ENCODE peak calls at places on chromosomes 11 and 22, in four cellular contexts. Q is lower leg skin, Y is breast epithelium, G is A549. T is an unnamed sample.

GRCh38 chr11:132640952-132641351 is 891.3 kb downstream of the OPCML start:
- DNase-seq in G (no peak), Y (no peak), Q (no peak), T (no peak)

GRCh38 chr22:36369922-36370781 is 17.6 kb downstream of the MYH9 start:
- DNase-seq in Y (no peak), Q (no peak), G (no peak), T (no peak)

GRCh38 chr11:132858203-132858602 is 674.1 kb downstream of the OPCML start:
- DNase-seq in Y (no peak), Q (no peak), G (no peak), T (no peak)

GRCh38 chr11:32143378-32143777 is 52.5 kb downstream of the RCN1 start:
- DNase-seq in G (no peak), Y (no peak), Q (no peak), T (no peak)

GRCh38 chr11:64655901-64656601 is 65.0 kb downstream of the SLC22A12 start:
- DNase-seq in Q (peak), G (no peak), Y (no peak), T (no peak)

GRCh38 chr22:29031236-29031982 is 30.2 kb downstream of the C22orf31 start:
- DNase-seq in G (peak), Q (no peak), Y (no peak), T (peak)

GRCh38 chr11:119759324-119759723 is 30.3 kb upstream of the NECTIN1 start:
- DNase-seq in G (no peak), Q (no peak), Y (no peak), T (no peak)

GRCh38 chr11:122038543-122038942 is 77.5 kb downstream of the BLID start:
- DNase-seq in G (no peak), Q (no peak), Y (no peak), T (no peak)

GRCh38 chr11:76184551-76184993 is 21.7 kb downstream of the WNT11 start:
- DNase-seq in G (no peak), Y (no peak), Q (no peak), T (no peak)

GRCh38 chr11:119907122-119907933 is 178.3 kb upstream of the NECTIN1 start:
- DNase-seq in Y (no peak), Q (no peak), G (no peak), T (no peak)

GRCh38 chr22:17846326-17846992 is 72.2 kb upstream of the BID start:
- DNase-seq in Q (no peak), Y (no peak), G (no peak), T (no peak)

GRCh38 chr11:60056349-60056969 is at the start of gene MS4A3:
- DNase-seq in Q (no peak), Y (no peak), G (no peak), T (no peak)

GRCh38 chr11:22666320-22666699 is at the start of gene GAS2:
- DNase-seq in Y (no peak), Q (no peak), G (no peak), T (no peak)

GRCh38 chr11:3866206-3866605 is 10.7 kb downstream of the STIM1 start:
- DNase-seq in G (no peak), Q (no peak), Y (no peak), T (no peak)

GRCh38 chr11:129453293-129453721 is 77.7 kb downstream of the BARX2 start:
- DNase-seq in Q (no peak), Y (peak), G (no peak), T (no peak)

GRCh38 chr11:129881570-129882170 is 13.7 kb downstream of the NFRKB start:
- DNase-seq in Q (no peak), Y (no peak), G (peak), T (no peak)

GRCh38 chr11:61907871-61908729 is 9.3 kb downstream of the RAB3IL1 start:
- DNase-seq in Y (no peak), G (no peak), Q (no peak), T (no peak)

GRCh38 chr22:21709688-21710087 is 25.9 kb downstream of the YPEL1 start:
- DNase-seq in G (no peak), Y (no peak), Q (no peak), T (no peak)

GRCh38 chr11:106644824-106645223 is 373.5 kb downstream of the GUCY1A2 start:
- DNase-seq in Q (no peak), G (no peak), Y (no peak), T (no peak)

GRCh38 chr22:36379593-36380361 is 8.0 kb downstream of the MYH9 start:
- DNase-seq in Q (no peak), G (no peak), Y (no peak), T (no peak)

GRCh38 chr22:21837184-21837979 is 30.1 kb downstream of the MAPK1 start:
- DNase-seq in G (peak), Y (no peak), Q (no peak), T (no peak)

GRCh38 chr11:57100638-57101312 is 81.0 kb upstream of the LRRC55 start:
- DNase-seq in G (no peak), Q (no peak), Y (no peak), T (no peak)

GRCh38 chr11:47207459-47207858 is 7.3 kb upstream of the DDB2 start:
- DNase-seq in Y (no peak), Q (no peak), G (no peak), T (no peak)

GRCh38 chr11:129373489-129373953 is 2.1 kb upstream of the BARX2 start:
- DNase-seq in Q (no peak), G (no peak), Y (no peak), T (no peak)

GRCh38 chr11:117931971-117932370 is 2.8 kb upstream of the TMPRSS13 start:
- DNase-seq in G (no peak), Y (peak), Q (peak), T (no peak)

GRCh38 chr11:27795955-27796861 is 96.0 kb upstream of the BDNF start:
- DNase-seq in G (no peak), Q (no peak), Y (no peak), T (no peak)

GRCh38 chr11:47587733-47588326 is 1.4 kb downstream of the FAM180B start:
- DNase-seq in G (no peak), Y (no peak), Q (peak), T (no peak)

GRCh38 chr11:12005476-12005875 is 3.0 kb downstream of the DKK3 start:
- DNase-seq in G (no peak), Y (no peak), Q (no peak), T (no peak)

GRCh38 chr11:65208785-65209710 is 27.3 kb downstream of the CAPN1 start:
- DNase-seq in Q (peak), G (no peak), Y (no peak), T (no peak)

GRCh38 chr11:3002871-3003270 is 10.7 kb upstream of the NAP1L4 start:
- DNase-seq in Q (peak), G (no peak), Y (no peak), T (no peak)

GRCh38 chr11:104876324-104876723 is 21.9 kb downstream of the CASP12 start:
- DNase-seq in G (no peak), Y (no peak), Q (no peak), T (no peak)

GRCh38 chr11:102391549-102392237 is 44.7 kb downstream of the BIRC2 start:
- DNase-seq in Y (no peak), G (no peak), Q (no peak), T (no peak)

GRCh38 chr11:33779849-33780528 is 5.7 kb upstream of the FBXO3 start:
- DNase-seq in Q (no peak), G (no peak), Y (no peak), T (no peak)

GRCh38 chr11:71452354-71453020 is 516 bp upstream of the NADSYN1 start:
- DNase-seq in G (no peak), Q (no peak), Y (no peak), T (no peak)

GRCh38 chr22:42811510-42811909 is 45.6 kb downstream of the ARFGAP3 start:
- DNase-seq in G (no peak), Y (no peak), Q (no peak), T (no peak)

GRCh38 chr11:43576834-43577521 is 103.6 kb upstream of the HSD17B12 start:
- DNase-seq in G (peak), Y (no peak), Q (no peak), T (no peak)
- TF ChIP-seq CTCF in G (no peak), Y (no peak), Q (no peak), T (no peak)

GRCh38 chr22:40844951-40845350 is 11.5 kb downstream of the ST13 start:
- DNase-seq in Y (no peak), G (no peak), Q (no peak), T (no peak)
- TF ChIP-seq CTCF in Y (no peak), G (no peak), Q (no peak), T (no peak)

GRCh38 chr11:120911943-120912342 is 112.0 kb upstream of the TBCEL start:
- DNase-seq in Y (no peak), G (no peak), Q (no peak), T (no peak)

GRCh38 chr11:120909676-120910215 is 114.2 kb upstream of the TBCEL start:
- DNase-seq in G (no peak), Y (no peak), Q (no peak), T (no peak)

GRCh38 chr11:120912915-120913314 is 111.0 kb upstream of the TBCEL start:
- DNase-seq in Q (no peak), G (no peak), Y (no peak), T (no peak)

GRCh38 chr11:120914021-120914420 is 109.9 kb upstream of the TBCEL start:
- DNase-seq in G (no peak), Y (no peak), Q (no peak), T (no peak)

DNA sequence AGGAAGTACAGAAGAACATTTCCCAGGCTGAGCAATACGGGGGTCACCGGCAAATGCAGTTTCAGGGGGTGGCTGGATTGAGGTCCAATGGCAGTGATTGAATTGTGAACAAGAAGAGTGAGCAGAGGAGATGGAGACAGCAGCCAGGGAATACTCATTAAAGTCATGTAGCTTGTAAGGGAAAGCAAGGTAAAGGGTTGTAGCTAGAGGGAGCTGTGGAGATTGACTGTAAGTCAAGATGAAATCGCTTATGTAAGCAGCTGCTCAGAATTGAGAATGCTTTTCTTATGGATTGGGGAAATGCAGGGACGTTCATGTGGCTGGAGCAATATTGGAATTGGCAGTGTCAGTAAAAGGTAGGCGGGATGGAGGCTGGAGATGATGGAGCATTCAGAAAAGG is 111.4 kb upstream of the TBCEL start:
- DNase-seq in Q (no peak), Y (no peak), G (peak), T (no peak)
- TF ChIP-seq CTCF in Q (no peak), Y (no peak), G (peak), T (no peak)

GRCh38 chr11:112961751-112962747 is 829 bp downstream of the NCAM1 start:
- DNase-seq in Y (no peak), G (no peak), Q (no peak), T (no peak)
- TF ChIP-seq CTCF in Y (no peak), G (no peak), Q (no peak), T (no peak)

GRCh38 chr11:68690671-68691401 is 6.5 kb downstream of the GAL start:
- DNase-seq in Q (no peak), Y (no peak), G (no peak), T (no peak)
- TF ChIP-seq CTCF in Q (no peak), Y (no peak), G (peak), T (no peak)

GRCh38 chr11:86781546-86781945 is 18.8 kb upstream of the PRSS23 start:
- DNase-seq in Y (no peak), G (no peak), Q (no peak), T (no peak)
- TF ChIP-seq CTCF in Y (no peak), G (no peak), Q (no peak), T (no peak)

DNA sequence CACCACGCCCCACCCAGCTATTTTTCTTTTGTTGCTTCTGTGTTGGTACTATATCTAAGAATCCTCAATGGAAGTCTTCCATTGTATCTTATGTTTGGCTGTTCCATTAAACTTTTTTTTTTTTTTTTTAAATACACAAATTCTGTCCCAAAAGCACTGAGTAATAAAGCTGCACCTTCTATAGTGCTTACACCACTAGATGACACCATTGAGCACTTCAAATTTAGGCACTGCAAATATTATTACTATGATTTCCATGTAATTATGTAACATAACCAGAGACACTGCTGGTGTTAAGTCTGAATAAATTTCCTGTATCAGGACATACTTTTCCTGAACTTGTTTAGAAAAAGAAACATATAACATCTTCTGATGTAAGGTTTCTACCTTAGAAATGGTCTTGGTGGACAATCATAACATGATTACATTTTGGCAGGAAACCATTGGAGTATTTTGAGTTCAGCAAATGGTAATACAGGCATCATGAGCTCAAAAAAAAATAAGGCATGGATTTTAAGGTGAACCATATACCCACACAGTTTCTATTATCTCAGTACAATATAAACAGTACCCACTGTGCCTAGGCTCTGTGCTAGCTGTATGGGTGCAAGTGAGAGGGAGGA is 110.5 kb downstream of the ATG16L2 start:
- DNase-seq in G (peak), Q (no peak), Y (no peak), T (no peak)
- TF ChIP-seq CTCF in G (peak), Q (no peak), Y (no peak), T (no peak)